ENCODE peak calls at places on chromosomes 4 and X, in eight cellular contexts. V is T1000; Y is SW480; W is cardiac muscle cell; F is CD8-positive, alpha-beta T cell; D is ovary; U is activated CD4-positive, alpha-beta T cell treated with anti-CD3 and anti-CD28 coated beads, Interleukin-2, amount 10 ng/mL, durations not matched to agents 7 days and 5 days; K is central memory CD4-positive, alpha-beta T cell. M is an unnamed sample.

GRCh38 chrX:54695816-54696487 is 102.1 kb downstream of the ITIH6 start:
- DNase-seq in V (no peak), Y (no peak), W (no peak), F (no peak), D (no peak), U (no peak), K (no peak), M (no peak)

GRCh38 chr4:52126946-52127345 is 75.8 kb downstream of the SPATA18 start:
- DNase-seq in V (peak; percentile 82), Y (no peak), W (no peak), F (no peak), D (no peak), U (no peak), K (no peak), M (no peak)

GRCh38 chrX:31243804-31244203 is 172.0 kb upstream of the FTHL17 start:
- DNase-seq in V (no peak), Y (no peak), W (no peak), F (no peak), D (no peak), U (no peak), K (no peak), M (no peak)

GRCh38 chr4:94038195-94038594 is 169.5 kb upstream of the SMARCAD1 start:
- DNase-seq in V (no peak), Y (no peak), W (no peak), F (no peak), D (no peak), U (no peak), K (no peak), M (no peak)

GRCh38 chr4:186012071-186012470 is 56.9 kb upstream of the TLR3 start:
- DNase-seq in V (no peak), Y (no peak), W (no peak), F (no peak), D (no peak), U (no peak), K (no peak), M (no peak)

GRCh38 chr4:168540865-168541607 is 44.2 kb downstream of the PALLD start:
- DNase-seq in V (no peak), Y (no peak), W (no peak), F (no peak), D (no peak), U (no peak), K (no peak), M (no peak)

GRCh38 chr4:82898322-82899243 is 2.0 kb upstream of the THAP9 start:
- DNase-seq in V (no peak), Y (peak; percentile 21), W (peak; percentile 92), F (no peak), D (no peak), U (peak; percentile 38), K (peak; percentile 5), M (no peak)

GRCh38 chr4:11505225-11505971 is 76.7 kb upstream of the HS3ST1 start:
- DNase-seq in V (peak; percentile 22), Y (peak; percentile 89), W (peak; percentile 32), F (no peak), D (no peak), U (no peak), K (peak; percentile 21), M (no peak)

GRCh38 chr4:38306482-38307071 is 346.4 kb downstream of the PTTG2 start:
- DNase-seq in V (no peak), Y (no peak), W (no peak), F (no peak), D (no peak), U (peak; percentile 46), K (no peak), M (no peak)

GRCh38 chrX:10157545-10157944 is 770 bp downstream of the CLCN4 start:
- DNase-seq in V (no peak), Y (no peak), W (peak; percentile 63), F (no peak), D (no peak), U (no peak), K (no peak), M (no peak)